ENCODE peak calls at places on chromosome 9, in five cellular contexts. U, L, V, P and S are unnamed samples. For H3K4me1, the result is how much of the 10 kb centered on the place peaks cover.

GRCh38 chr9:95494022-95494415 is 22.8 kb downstream of the PTCH1 start:
- DNase-seq in U (no peak), L (peak), V (no peak), P (no peak), S (peak)

GRCh38 chr9:110891760-110892159 is 146.5 kb downstream of the LPAR1 start:
- DNase-seq in U (no peak), L (peak), V (peak), P (no peak), S (no peak)

GRCh38 chr9:70257512-70257911 is 1.3 kb upstream of the SMC5 start:
- DNase-seq in U (no peak), L (no peak), V (no peak), P (no peak), S (no peak)

GRCh38 chr9:38211002-38211401 is 142.0 kb upstream of the SHB start:
- DNase-seq in U (no peak), L (no peak), V (no peak), P (no peak), S (no peak)

GRCh38 chr9:98380065-98380681 is 124.7 kb upstream of the TBC1D2 start:
- DNase-seq in U (no peak), L (peak), V (peak), P (no peak), S (peak)

GRCh38 chr9:131104016-131104740 is 7.8 kb downstream of the AIF1L start:
- DNase-seq in U (no peak), L (no peak), V (no peak), P (no peak), S (no peak)

GRCh38 chr9:131845286-131846011 is 105.6 kb upstream of the RAPGEF1 start:
- DNase-seq in U (no peak), L (no peak), V (no peak), P (no peak), S (no peak)

GRCh38 chr9:20854444-20854843 is 170.4 kb downstream of the FOCAD start:
- DNase-seq in U (no peak), L (no peak), V (peak), P (no peak), S (no peak)

GRCh38 chr9:131035548-131035947 is 26.6 kb downstream of the LAMC3 start:
- DNase-seq in U (no peak), L (no peak), V (no peak), P (no peak), S (no peak)

GRCh38 chr9:28396058-28396457 is 822.8 kb upstream of the C9orf72 start:
- DNase-seq in U (no peak), L (peak), V (no peak), P (no peak), S (no peak)

GRCh38 chr9:75432386-75432785 is 344.1 kb downstream of the OSTF1 start:
- DNase-seq in U (peak), L (no peak), V (no peak), P (no peak), S (no peak)

GRCh38 chr9:99221266-99221622 is 498 bp downstream of the ALG2 start:
- DNase-seq in U (no peak), L (no peak), V (no peak), P (no peak), S (no peak)

GRCh38 chr9:84921175-84921574 is 251.6 kb downstream of the NTRK2 start:
- DNase-seq in U (no peak), L (no peak), V (no peak), P (no peak), S (no peak)

GRCh38 chr9:27537027-27537435 is 7.4 kb upstream of the MOB3B start:
- DNase-seq in U (no peak), L (no peak), V (no peak), P (no peak), S (no peak)

GRCh38 chr9:121568541-121569265 is 69.1 kb upstream of the GGTA1 start:
- DNase-seq in U (peak), L (no peak), V (peak), P (no peak), S (peak)

GRCh38 chr9:14209399-14209990 is 104.4 kb downstream of the NFIB start:
- DNase-seq in U (no peak), L (peak), V (peak), P (no peak), S (peak)

GRCh38 chr9:106648799-106649198 is 214.2 kb upstream of the ZNF462 start:
- DNase-seq in U (no peak), L (peak), V (peak), P (no peak), S (no peak)

GRCh38 chr9:83570359-83570758 is 32.2 kb upstream of the FRMD3 start:
- DNase-seq in U (no peak), L (peak), V (no peak), P (no peak), S (no peak)

GRCh38 chr9:110128664-110129329 is 79.2 kb downstream of the C9orf152 start:
- DNase-seq in U (no peak), L (no peak), V (no peak), P (no peak), S (no peak)

GRCh38 chr9:132998861-132999635 is 20.6 kb downstream of the GFI1B start:
- DNase-seq in U (no peak), L (no peak), V (no peak), P (no peak), S (no peak)

GRCh38 chr9:71762900-71763653 is 5.2 kb downstream of the CEMIP2 start:
- DNase-seq in U (no peak), L (peak), V (peak), P (no peak), S (no peak)

GRCh38 chr9:137176302-137177182 is 4.7 kb upstream of the TMEM210 start:
- DNase-seq in U (no peak), L (peak), V (peak), P (no peak), S (peak)

GRCh38 chr9:1047605-1048235 is 2.4 kb upstream of the DMRT2 start:
- DNase-seq in U (peak), L (peak), V (no peak), P (no peak), S (no peak)

GRCh38 chr9:26292943-26293342 is 599.7 kb downstream of the CAAP1 start:
- DNase-seq in U (no peak), L (peak), V (peak), P (no peak), S (no peak)

GRCh38 chr9:133060417-133060841 is 1.4 kb upstream of the CEL start:
- DNase-seq in U (no peak), L (no peak), V (no peak), P (no peak), S (no peak)

GRCh38 chr9:129666575-129666974 is 1.1 kb downstream of the PRRX2 start:
- DNase-seq in U (no peak), L (no peak), V (no peak), P (no peak), S (no peak)

GRCh38 chr9:129667850-129668249 is 2.4 kb downstream of the PRRX2 start:
- DNase-seq in U (no peak), L (peak), V (no peak), P (no peak), S (no peak)

GRCh38 chr9:129665814-129666511 is 516 bp downstream of the PRRX2 start:
- DNase-seq in U (no peak), L (no peak), V (no peak), P (no peak), S (no peak)

GRCh38 chr9:129669141-129669718 is 3.8 kb downstream of the PRRX2 start:
- DNase-seq in U (no peak), L (peak), V (peak), P (no peak), S (no peak)

GRCh38 chr9:129667378-129667777 is 1.9 kb downstream of the PRRX2 start:
- DNase-seq in U (no peak), L (no peak), V (no peak), P (no peak), S (no peak)
- H3K4me3 ChIP-seq in U (no peak), L (no peak), V (no peak), P (peak), S (no peak)

DNA sequence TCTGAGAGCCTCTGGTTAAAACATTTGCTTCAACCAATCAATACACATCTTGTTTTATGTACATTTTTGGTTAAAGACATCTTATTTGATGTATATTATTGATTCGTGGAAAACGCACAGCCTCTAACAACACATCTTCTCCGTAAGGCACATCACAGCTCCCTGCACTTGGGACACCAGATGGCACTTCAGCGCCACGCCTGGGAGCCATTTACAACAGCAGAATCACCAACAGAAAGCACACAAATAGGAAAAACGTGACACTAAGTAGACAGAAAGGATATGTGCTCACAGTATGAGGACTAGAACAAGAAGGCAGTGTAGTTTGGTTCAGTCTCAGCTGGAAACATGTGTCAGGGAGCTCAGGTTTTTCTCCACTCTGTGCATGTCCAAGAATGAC is 199.7 kb downstream of the ROR2 start:
- DNase-seq in U (no peak), L (peak), V (no peak), P (no peak), S (no peak)
- TF ChIP-seq CTCF in U (no peak), L (peak), V (no peak), P (no peak), S (peak)

GRCh38 chr9:136043386-136044054 is 51.6 kb downstream of the NACC2 start:
- DNase-seq in U (no peak), L (no peak), V (no peak), P (no peak), S (no peak)
- H3K4me1 ChIP-seq in U (under half), L (under half), V (under half), P (under half), S (under half)

DNA sequence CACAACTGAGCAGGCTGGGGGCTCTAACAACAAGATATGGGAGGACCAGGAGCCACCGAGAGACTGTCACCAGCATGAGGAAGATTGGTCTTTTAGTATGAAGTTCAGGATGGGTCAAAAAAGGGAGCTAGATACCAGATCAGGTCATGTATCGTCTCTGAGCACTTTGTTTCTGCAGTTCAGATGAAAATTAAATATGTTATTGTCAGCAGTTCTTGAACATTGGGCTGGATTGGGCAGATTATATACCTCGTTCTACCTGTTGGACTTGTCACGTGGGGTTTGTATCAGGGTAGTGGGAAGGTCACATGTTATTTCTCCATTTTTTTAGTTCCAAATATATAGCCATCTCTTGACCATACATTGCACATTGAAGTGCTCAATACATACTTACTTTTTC is 47.3 kb downstream of the RCL1 start:
- DNase-seq in U (no peak), L (no peak), V (no peak), P (no peak), S (no peak)
- H3K4me3 ChIP-seq in U (no peak), L (no peak), V (no peak), P (no peak), S (no peak)

GRCh38 chr9:35161713-35162604 is at the start of gene UNC13B:
- DNase-seq in U (peak), L (peak), V (peak), P (peak), S (peak)
- TF ChIP-seq CTCF in U (no peak), L (no peak), V (peak), P (no peak), S (peak)

GRCh38 chr9:128097156-128098016 is 29.4 kb downstream of the SLC25A25 start:
- DNase-seq in U (no peak), L (no peak), V (peak), P (no peak), S (no peak)
- H3K4me1 ChIP-seq in U (half or more), L (under half), V (under half), P (under half), S (under half)

DNA sequence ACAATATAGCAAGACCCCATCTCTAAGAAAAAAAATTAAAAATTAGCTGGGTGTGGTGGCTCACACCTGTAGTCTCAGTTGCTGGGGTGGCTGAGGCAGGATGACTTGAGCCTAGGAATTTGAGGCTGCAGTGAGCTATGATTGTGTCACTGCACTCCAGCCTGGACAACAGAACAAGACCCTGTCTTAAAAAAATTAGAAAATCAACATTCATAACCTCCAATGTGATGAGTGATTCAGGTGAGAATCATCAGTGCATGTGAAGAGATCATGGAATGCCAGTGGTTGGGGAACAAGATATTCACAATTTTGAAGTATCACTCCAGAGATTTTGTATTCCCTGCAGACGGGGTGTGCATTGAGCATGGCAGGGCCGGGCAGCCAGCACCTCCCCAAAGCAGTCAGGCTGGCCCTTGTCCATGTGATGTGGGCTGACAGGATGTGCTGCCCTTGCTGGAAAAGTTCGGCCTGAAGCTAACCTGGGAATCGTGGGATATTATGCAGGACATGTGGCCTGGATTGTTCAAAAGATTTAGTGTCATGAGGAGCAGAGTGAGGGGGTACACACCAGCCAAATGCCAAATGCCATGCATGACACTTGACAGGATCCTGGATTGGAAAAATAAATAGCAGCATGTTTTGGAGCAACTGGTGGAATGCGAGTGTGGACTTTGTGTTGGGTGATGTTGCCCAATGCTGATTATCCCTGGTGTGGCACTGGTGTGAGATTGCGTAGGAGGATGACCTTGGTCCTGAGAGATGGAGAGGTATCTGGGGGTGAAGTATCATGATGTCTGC is 189.0 kb downstream of the RGS3 start:
- DNase-seq in U (no peak), L (peak), V (no peak), P (no peak), S (no peak)
- H3K4me3 ChIP-seq in U (no peak), L (no peak), V (no peak), P (no peak), S (no peak)

GRCh38 chr9:93062364-93062763 is 3.9 kb downstream of the SUSD3 start:
- DNase-seq in U (no peak), L (no peak), V (no peak), P (no peak), S (no peak)

GRCh38 chr9:93061260-93061751 is 2.8 kb downstream of the SUSD3 start:
- DNase-seq in U (no peak), L (peak), V (no peak), P (no peak), S (no peak)

GRCh38 chr9:93060746-93061259 is 2.3 kb downstream of the SUSD3 start:
- DNase-seq in U (no peak), L (peak), V (peak), P (no peak), S (no peak)

GRCh38 chr9:93059960-93060591 is 1.6 kb downstream of the SUSD3 start:
- DNase-seq in U (no peak), L (no peak), V (no peak), P (no peak), S (no peak)

DNA sequence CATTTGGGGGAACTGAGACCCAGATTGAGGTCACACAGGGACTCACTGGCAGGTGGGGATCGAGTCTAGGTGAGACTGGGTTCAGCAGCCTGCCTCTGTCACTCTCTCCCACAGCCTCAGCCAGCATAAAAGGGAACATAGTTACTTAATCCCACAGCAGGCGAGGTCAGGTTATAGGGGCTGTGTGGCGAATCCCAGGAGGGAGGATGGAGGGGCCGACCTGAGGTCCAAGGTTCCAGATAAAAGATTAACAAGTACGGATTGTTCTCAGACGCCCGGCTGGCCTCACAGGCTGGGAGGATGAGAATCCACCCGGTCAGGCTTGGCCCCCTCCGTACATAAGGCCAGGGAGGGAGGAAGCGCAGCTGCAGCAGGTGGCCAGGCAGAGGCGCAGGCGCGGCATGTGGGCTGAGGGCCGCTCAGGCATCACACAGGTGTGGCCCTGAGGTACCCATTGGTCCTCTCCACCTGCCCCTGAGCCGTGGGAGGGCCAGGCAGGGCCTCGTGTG is 3.3 kb downstream of the SUSD3 start:
- DNase-seq in U (no peak), L (no peak), V (no peak), P (no peak), S (no peak)
- TF ChIP-seq CTCF in U (no peak), L (no peak), V (no peak), P (no peak), S (no peak)

DNA sequence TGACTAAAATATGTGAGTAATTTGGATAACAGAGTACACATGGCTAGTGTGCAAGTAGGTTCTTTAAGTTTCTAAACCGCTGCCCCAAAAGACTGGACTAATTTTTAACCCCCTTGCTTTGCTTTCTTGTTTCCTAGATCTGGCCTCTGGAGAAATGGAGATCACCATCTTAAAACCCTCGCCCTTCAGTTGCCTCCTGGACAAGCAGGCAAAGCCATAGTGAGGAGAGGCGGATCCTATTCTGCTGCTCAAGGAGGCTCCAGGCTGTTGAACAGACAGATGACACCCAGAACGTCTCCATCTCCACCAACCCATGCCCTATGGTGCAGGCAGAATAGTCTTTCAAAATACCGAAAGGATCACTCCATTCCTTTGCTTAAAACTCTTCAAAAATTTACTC is 28.6 kb upstream of the ALDH1A1 start:
- DNase-seq in U (no peak), L (no peak), V (no peak), P (no peak), S (no peak)
- H3K4me1 ChIP-seq in U (under half), L (under half), V (under half), P (under half), S (under half)